ENCODE peak calls at places on chromosomes 1 and 21, in ten cellular contexts. Z is HCEC 1CT, U is transverse colon, A is posterior vena cava, L is lung, E is heart right ventricle, V is Karpas-422, R is DMS153, B is NCI-H2171, D is fibroblast of mammary gland. H is an unnamed sample.

GRCh38 chr21:42861311-42862122 is 17.8 kb downstream of the WDR4 start:
- DNase-seq in E (no peak), A (no peak), L (no peak), Z (no peak), U (no peak), V (no peak), R (no peak), D (no peak), B (no peak), H (no peak)

GRCh38 chr1:19762175-19762779 is 37.4 kb downstream of the TMCO4 start:
- DNase-seq in V (peak), D (peak), L (no peak), U (peak), R (no peak), A (no peak), B (no peak), Z (no peak), E (peak), H (no peak)

GRCh38 chr1:3684031-3684430 is 31.7 kb downstream of the TP73 start:
- DNase-seq in A (no peak), Z (no peak), E (no peak), D (no peak), B (no peak), L (no peak), R (no peak), V (no peak), U (no peak), H (no peak)

GRCh38 chr1:182392045-182393028 is 747 bp upstream of the GLUL start:
- DNase-seq in U (peak), B (peak), V (no peak), E (peak), Z (peak), A (peak), R (peak), D (peak), L (peak), H (no peak)

GRCh38 chr21:41975391-41976272 is 21.8 kb upstream of the C2CD2 start:
- DNase-seq in A (peak), D (no peak), Z (no peak), B (no peak), R (no peak), E (no peak), L (no peak), U (no peak), V (no peak), H (no peak)

GRCh38 chr21:44427241-44428120 is 27.8 kb upstream of the LRRC3 start:
- DNase-seq in A (peak), U (no peak), Z (no peak), L (no peak), D (no peak), V (no peak), B (no peak), R (peak), E (no peak), H (no peak)

GRCh38 chr1:103125219-103125618 is 16.9 kb upstream of the COL11A1 start:
- DNase-seq in A (no peak), R (no peak), Z (no peak), L (no peak), B (no peak), V (no peak), E (no peak), D (peak), U (no peak), H (no peak)

GRCh38 chr1:8666394-8667167 is 150.9 kb downstream of the RERE start:
- DNase-seq in D (no peak), E (no peak), V (peak), B (no peak), U (no peak), L (no peak), R (no peak), A (no peak), Z (no peak), H (peak)

GRCh38 chr1:205258313-205259176 is 30.8 kb downstream of the TMCC2 start:
- DNase-seq in A (no peak), L (no peak), D (peak), U (no peak), B (no peak), V (no peak), E (no peak), R (no peak), Z (no peak), H (peak)

GRCh38 chr21:38178653-38179503 is 77.9 kb upstream of the KCNJ15 start:
- DNase-seq in Z (no peak), U (no peak), D (no peak), A (no peak), V (no peak), L (no peak), R (no peak), E (no peak), B (no peak), H (no peak)

GRCh38 chr1:157155658-157156057 is 17.5 kb upstream of the ETV3 start:
- DNase-seq in Z (no peak), R (peak), D (no peak), B (no peak), L (no peak), U (no peak), A (no peak), E (no peak), V (no peak), H (no peak)

GRCh38 chr1:53470155-53470554 is 11.0 kb downstream of the DMRTB1 start:
- DNase-seq in E (peak), Z (peak), R (no peak), L (peak), U (peak), B (no peak), A (peak), V (no peak), D (peak), H (no peak)

GRCh38 chr1:19445417-19446342 is 39.7 kb downstream of the CAPZB start:
- DNase-seq in R (peak), U (no peak), D (no peak), Z (peak), L (no peak), B (no peak), V (peak), E (no peak), A (peak), H (no peak)

GRCh38 chr1:117582341-117582902 is 23.4 kb upstream of the TENT5C start:
- DNase-seq in A (no peak), U (no peak), Z (no peak), B (no peak), V (no peak), E (no peak), D (no peak), R (no peak), L (no peak), H (no peak)

GRCh38 chr21:27814226-27814625 is 847.3 kb upstream of the ADAMTS5 start:
- DNase-seq in Z (no peak), A (no peak), D (no peak), R (no peak), B (no peak), L (no peak), U (no peak), V (no peak), E (no peak), H (no peak)

GRCh38 chr21:25586242-25586805 is 21.0 kb downstream of the MRPL39 start:
- DNase-seq in D (no peak), Z (no peak), U (no peak), V (no peak), B (no peak), E (no peak), A (no peak), L (no peak), R (no peak), H (no peak)

GRCh38 chr1:105088166-105088565 is 1338.5 kb downstream of the AMY1C start:
- DNase-seq in D (no peak), V (no peak), R (no peak), A (no peak), L (no peak), Z (no peak), B (no peak), E (no peak), U (no peak), H (no peak)

GRCh38 chr1:1037366-1038327 is 17.7 kb downstream of the AGRN start:
- DNase-seq in V (peak), L (no peak), B (no peak), A (no peak), E (no peak), U (no peak), Z (no peak), D (no peak), R (no peak), H (no peak)

GRCh38 chr1:153919879-153920852 is 2.6 kb downstream of the GATAD2B start:
- DNase-seq in L (no peak), U (no peak), A (no peak), E (no peak), D (peak), R (no peak), V (peak), B (peak), Z (peak), H (peak)

GRCh38 chr1:233025156-233025555 is 74.7 kb downstream of the NTPCR start:
- DNase-seq in B (no peak), R (no peak), U (peak), A (no peak), V (peak), D (peak), Z (no peak), L (no peak), E (peak), H (no peak)

GRCh38 chr1:240242601-240243144 is 151.0 kb downstream of the FMN2 start:
- DNase-seq in B (peak), V (no peak), D (peak), Z (peak), U (no peak), R (no peak), E (no peak), L (no peak), A (no peak), H (peak)

GRCh38 chr1:41466146-41466545 is 18.3 kb downstream of the EDN2 start:
- DNase-seq in U (peak), L (no peak), R (no peak), D (no peak), V (no peak), B (no peak), A (peak), Z (no peak), E (no peak), H (no peak)

GRCh38 chr1:196951711-196952394 is 8.3 kb downstream of the CFHR2 start:
- DNase-seq in Z (peak), R (no peak), L (no peak), U (no peak), A (no peak), E (no peak), B (no peak), V (no peak), D (peak), H (peak)

GRCh38 chr1:116911166-116911553 is 1.4 kb downstream of the PTGFRN start:
- DNase-seq in A (no peak), B (no peak), U (no peak), E (no peak), D (no peak), Z (no peak), L (no peak), R (no peak), V (no peak), H (no peak)

GRCh38 chr1:10628685-10629084 is 153.9 kb downstream of the PEX14 start:
- DNase-seq in L (no peak), Z (no peak), U (no peak), A (peak), D (peak), R (no peak), E (peak), V (no peak), B (no peak), H (no peak)